ENCODE peak calls at places on chromosomes 7 and 10, in eight cellular contexts. S, P, K, Q, A, G, Z and D are unnamed samples.

GRCh38 chr10:101303087-101303753 is 50.7 kb upstream of the BTRC start:
- DNase-seq in S (no peak), P (no peak), K (no peak), Q (no peak), A (no peak), G (no peak), Z (peak; percentile 37), D (no peak)

GRCh38 chr7:29569648-29570047 is 6.0 kb downstream of the PRR15 start:
- DNase-seq in S (no peak), P (peak; percentile 59), K (peak; percentile 45), Q (no peak), A (no peak), G (no peak), Z (no peak), D (no peak)

GRCh38 chr7:102836206-102836938 is 76.4 kb upstream of the LRRC17 start:
- DNase-seq in S (peak; percentile 62), P (no peak), K (no peak), Q (no peak), A (no peak), G (no peak), Z (peak; percentile 93), D (no peak)

GRCh38 chr10:129922598-129923123 is 41.4 kb downstream of the EBF3 start:
- DNase-seq in S (no peak), P (no peak), K (no peak), Q (no peak), A (no peak), G (no peak), Z (no peak), D (no peak)

GRCh38 chr10:9875353-9875752 is 1142.3 kb upstream of the CELF2 start:
- DNase-seq in S (no peak), P (no peak), K (no peak), Q (no peak), A (no peak), G (no peak), Z (no peak), D (no peak)

GRCh38 chr10:8070440-8070839 is 16.0 kb downstream of the GATA3 start:
- DNase-seq in S (no peak), P (no peak), K (no peak), Q (no peak), A (no peak), G (no peak), Z (no peak), D (no peak)

GRCh38 chr7:125547505-125547904 is 617.9 kb upstream of the POT1 start:
- DNase-seq in S (no peak), P (no peak), K (no peak), Q (no peak), A (no peak), G (no peak), Z (no peak), D (no peak)

GRCh38 chr7:28861825-28862224 is 96.3 kb downstream of the TRIL start:
- DNase-seq in S (no peak), P (no peak), K (no peak), Q (no peak), A (peak; percentile 48), G (no peak), Z (no peak), D (no peak)

GRCh38 chr10:121148901-121149300 is 297.7 kb downstream of the WDR11 start:
- DNase-seq in S (no peak), P (no peak), K (no peak), Q (no peak), A (no peak), G (no peak), Z (no peak), D (no peak)

GRCh38 chr7:119783799-119784198 is 489.2 kb upstream of the KCND2 start:
- DNase-seq in S (no peak), P (no peak), K (no peak), Q (peak; percentile 5), A (peak; percentile 67), G (no peak), Z (peak; percentile 59), D (no peak)

GRCh38 chr7:55174456-55174855 is 155.6 kb downstream of the EGFR start:
- DNase-seq in S (no peak), P (no peak), K (no peak), Q (no peak), A (no peak), G (no peak), Z (no peak), D (no peak)

GRCh38 chr10:124486635-124487034 is 25.0 kb downstream of the LHPP start:
- DNase-seq in S (no peak), P (no peak), K (no peak), Q (no peak), A (no peak), G (no peak), Z (no peak), D (no peak)

GRCh38 chr10:121078672-121079102 is 227.5 kb downstream of the WDR11 start:
- DNase-seq in S (no peak), P (peak; percentile 56), K (no peak), Q (no peak), A (no peak), G (no peak), Z (no peak), D (no peak)